ENCODE peak calls at places on chromosomes 16 and 17, in eight cellular contexts. V, H, W, B, O, L, R and N are unnamed samples.

GRCh38 chr17:17445925-17446665 is 30.7 kb upstream of the MED9 start:
- DNase-seq in V (peak; percentile 80), L (peak; percentile 87), O (no peak), R (no peak), B (no peak), H (peak; percentile 86), W (no peak), N (peak; percentile 76)

GRCh38 chr16:11147033-11147848 is 108.8 kb downstream of the SOCS1 start:
- DNase-seq in R (no peak), O (no peak), B (no peak), L (no peak), V (no peak), H (no peak), W (no peak), N (no peak)

GRCh38 chr17:45127209-45127582 is 5.1 kb downstream of the PLCD3 start:
- DNase-seq in W (no peak), V (no peak), L (no peak), B (no peak), R (no peak), H (no peak), O (no peak), N (no peak)

GRCh38 chr17:11880714-11881113 is 116.6 kb downstream of the ZNF18 start:
- DNase-seq in O (no peak), W (peak; percentile 41), H (peak; percentile 35), L (peak; percentile 25), V (no peak), B (no peak), R (no peak), N (peak; percentile 16)

GRCh38 chr17:74176546-74177001 is 26.9 kb upstream of the RPL38 start:
- DNase-seq in H (peak; percentile 85), R (peak; percentile 5), B (peak; percentile 20), O (peak; percentile 51), L (peak; percentile 49), W (peak; percentile 81), V (peak; percentile 36), N (peak; percentile 32)

GRCh38 chr17:76735586-76736348 is 1.4 kb downstream of the SRSF2 start:
- DNase-seq in B (no peak), V (no peak), H (no peak), R (no peak), O (no peak), W (no peak), L (no peak), N (no peak)

GRCh38 chr17:1324201-1324750 is 44.8 kb downstream of the TRARG1 start:
- DNase-seq in B (no peak), L (no peak), O (no peak), R (no peak), W (no peak), H (no peak), V (no peak), N (no peak)

GRCh38 chr16:73219176-73219575 is 171.2 kb upstream of the ZFHX3 start:
- DNase-seq in H (no peak), W (no peak), L (no peak), O (no peak), R (no peak), B (no peak), V (no peak), N (no peak)

GRCh38 chr16:55615071-55615470 is 40.7 kb upstream of the SLC6A2 start:
- DNase-seq in L (no peak), O (no peak), B (no peak), W (no peak), H (no peak), V (no peak), R (no peak), N (no peak)

GRCh38 chr16:10178079-10178478 is 4.1 kb downstream of the GRIN2A start:
- DNase-seq in L (peak; percentile 26), V (no peak), H (no peak), B (no peak), R (no peak), W (no peak), O (no peak), N (no peak)

GRCh38 chr16:71761097-71761496 is 36.6 kb upstream of the PHLPP2 start:
- DNase-seq in W (no peak), H (no peak), R (no peak), V (no peak), O (no peak), B (no peak), L (no peak), N (no peak)

GRCh38 chr16:80931985-80932720 is 74.5 kb downstream of the CMC2 start:
- DNase-seq in L (no peak), B (no peak), O (no peak), H (no peak), W (no peak), V (peak; percentile 18), R (no peak), N (peak; percentile 74)

GRCh38 chr17:75521951-75522727 is 3.4 kb upstream of the LLGL2 start:
- DNase-seq in B (no peak), V (no peak), L (peak; percentile 23), H (no peak), R (no peak), W (no peak), O (no peak), N (no peak)

GRCh38 chr17:27921599-27921998 is 28.4 kb upstream of the LYRM9 start:
- DNase-seq in H (no peak), O (no peak), R (no peak), B (no peak), L (no peak), W (no peak), V (no peak), N (no peak)

GRCh38 chr16:720507-720989 is 398 bp upstream of the ANTKMT start:
- DNase-seq in V (no peak), O (peak; percentile 60), B (no peak), R (peak; percentile 59), W (no peak), H (peak; percentile 83), L (no peak), N (no peak)

GRCh38 chr17:80604007-80604728 is 59.5 kb downstream of the RPTOR start:
- DNase-seq in R (no peak), O (no peak), V (no peak), H (no peak), B (no peak), L (no peak), W (no peak), N (no peak)

GRCh38 chr16:89600956-89601355 is 12.5 kb upstream of the DPEP1 start:
- DNase-seq in B (no peak), O (no peak), L (no peak), V (no peak), R (no peak), H (no peak), W (no peak), N (no peak)

GRCh38 chr17:63944736-63945499 is 12.8 kb upstream of the CD79B start:
- DNase-seq in V (no peak), B (no peak), W (no peak), O (no peak), R (no peak), L (no peak), H (no peak), N (no peak)

GRCh38 chr17:29133146-29133713 is 47.0 kb downstream of the MYO18A start:
- DNase-seq in L (no peak), W (no peak), O (no peak), H (no peak), B (no peak), V (peak; percentile 67), R (no peak), N (no peak)

GRCh38 chr16:66606000-66606751 is 1.7 kb downstream of the CMTM3 start:
- DNase-seq in R (no peak), H (no peak), W (no peak), V (no peak), O (no peak), B (no peak), L (no peak), N (no peak)

GRCh38 chr16:4613636-4614570 is 785 bp downstream of the UBALD1 start:
- DNase-seq in R (no peak), H (no peak), O (peak; percentile 35), V (no peak), B (no peak), L (no peak), W (peak; percentile 43), N (no peak)

GRCh38 chr16:1557576-1557975 is 24.1 kb downstream of the TMEM204 start:
- DNase-seq in L (no peak), O (no peak), H (no peak), W (no peak), R (no peak), V (no peak), B (no peak), N (no peak)

GRCh38 chr16:49593423-49594040 is 219.9 kb downstream of the C16orf78 start:
- DNase-seq in H (no peak), L (no peak), V (no peak), B (no peak), W (no peak), R (no peak), O (no peak), N (no peak)

GRCh38 chr16:66386629-66387622 is 20.4 kb downstream of the CDH5 start:
- DNase-seq in W (no peak), O (no peak), B (no peak), R (no peak), L (no peak), H (no peak), V (no peak), N (no peak)

GRCh38 chr17:75500419-75501216 is 14.7 kb downstream of the CASKIN2 start:
- DNase-seq in H (no peak), V (no peak), W (no peak), O (no peak), R (no peak), B (no peak), L (no peak), N (no peak)

GRCh38 chr17:34354637-34355036 is 1.6 kb upstream of the CCL13 start:
- DNase-seq in W (no peak), L (no peak), O (no peak), V (peak; percentile 21), R (no peak), B (no peak), H (no peak), N (no peak)

GRCh38 chr17:7024402-7024785 is 1.5 kb downstream of the BCL6B start:
- DNase-seq in B (no peak), V (no peak), W (no peak), H (no peak), R (no peak), L (no peak), O (no peak), N (no peak)

GRCh38 chr16:3157229-3158013 is 22.6 kb downstream of the ZNF213 start:
- DNase-seq in R (no peak), V (peak; percentile 73), L (peak; percentile 92), W (peak; percentile 53), B (no peak), H (peak; percentile 80), O (peak; percentile 69), N (peak; percentile 39)

GRCh38 chr17:40130352-40131042 is 8.7 kb downstream of the MSL1 start:
- DNase-seq in H (no peak), O (no peak), B (no peak), W (no peak), V (no peak), L (no peak), R (no peak), N (no peak)

GRCh38 chr16:73329363-73330306 is 281.7 kb upstream of the ZFHX3 start:
- DNase-seq in B (no peak), R (peak; percentile 6), W (no peak), H (peak; percentile 10), O (no peak), L (no peak), V (no peak), N (no peak)

GRCh38 chr17:9053406-9053805 is 32.1 kb downstream of the NTN1 start:
- DNase-seq in B (no peak), H (no peak), V (no peak), O (no peak), W (no peak), R (no peak), L (no peak), N (no peak)

GRCh38 chr17:5585814-5586558 is 1.7 kb upstream of the NLRP1 start:
- DNase-seq in L (peak; percentile 73), B (no peak), R (no peak), H (no peak), W (peak; percentile 5), V (no peak), O (no peak), N (no peak)

GRCh38 chr17:47013341-47013740 is 34.3 kb upstream of the RPRML start:
- DNase-seq in V (no peak), O (no peak), B (no peak), R (no peak), H (no peak), W (no peak), L (no peak), N (no peak)

GRCh38 chr17:8954339-8954738 is 11.2 kb downstream of the PIK3R5 start:
- DNase-seq in R (no peak), L (no peak), B (no peak), H (no peak), O (no peak), V (no peak), W (no peak), N (no peak)